ENCODE peak calls at places on chromosomes 1 and 21, in five cellular contexts. One of them, this sample, is unnamed. For H3K4me1, the result is how much of the 10 kb centered on the place peaks cover.

GRCh38 chr1:91579658-91580228 is 79.1 kb downstream of the CDC7 start:
- DNase-seq in CD8-positive, alpha-beta T cell: no peak
- DNase-seq in aorta: no peak
- DNase-seq in endodermal cell: no peak
- DNase-seq in heart left ventricle: no peak
- DNase-seq in this sample: no peak

GRCh38 chr1:9836632-9836960 is 12.8 kb upstream of the CLSTN1 start:
- DNase-seq in CD8-positive, alpha-beta T cell: no peak
- DNase-seq in aorta: no peak
- DNase-seq in endodermal cell: no peak
- DNase-seq in heart left ventricle: no peak
- DNase-seq in this sample: no peak

GRCh38 chr1:165679282-165680036 is 18.9 kb downstream of the ALDH9A1 start:
- DNase-seq in CD8-positive, alpha-beta T cell: no peak
- DNase-seq in aorta: no peak
- DNase-seq in endodermal cell: peak
- DNase-seq in heart left ventricle: no peak
- DNase-seq in this sample: no peak

GRCh38 chr1:169312084-169312954 is 55.3 kb downstream of the NME7 start:
- DNase-seq in CD8-positive, alpha-beta T cell: peak
- DNase-seq in aorta: no peak
- DNase-seq in endodermal cell: no peak
- DNase-seq in heart left ventricle: no peak
- DNase-seq in this sample: no peak

GRCh38 chr1:154743536-154744036 is 126.5 kb downstream of the KCNN3 start:
- DNase-seq in CD8-positive, alpha-beta T cell: no peak
- DNase-seq in aorta: no peak
- DNase-seq in endodermal cell: peak
- DNase-seq in heart left ventricle: no peak
- DNase-seq in this sample: peak

GRCh38 chr1:152380932-152381331 is 21.1 kb upstream of the FLG2 start:
- DNase-seq in CD8-positive, alpha-beta T cell: no peak
- DNase-seq in aorta: no peak
- DNase-seq in endodermal cell: no peak
- DNase-seq in heart left ventricle: no peak
- DNase-seq in this sample: no peak

GRCh38 chr21:46115441-46116188 is 17.7 kb downstream of the COL6A2 start:
- DNase-seq in CD8-positive, alpha-beta T cell: no peak
- DNase-seq in aorta: peak
- DNase-seq in endodermal cell: peak
- DNase-seq in heart left ventricle: peak
- DNase-seq in this sample: no peak

GRCh38 chr1:219788091-219788490 is 140.3 kb downstream of the SLC30A10 start:
- DNase-seq in CD8-positive, alpha-beta T cell: no peak
- DNase-seq in aorta: no peak
- DNase-seq in endodermal cell: no peak
- DNase-seq in heart left ventricle: no peak
- DNase-seq in this sample: no peak

GRCh38 chr1:21899972-21900371 is 37.1 kb downstream of the HSPG2 start:
- DNase-seq in CD8-positive, alpha-beta T cell: no peak
- DNase-seq in aorta: no peak
- DNase-seq in endodermal cell: no peak
- DNase-seq in heart left ventricle: no peak
- DNase-seq in this sample: no peak

GRCh38 chr1:22907528-22907927 is 65.1 kb downstream of the LACTBL1 start:
- DNase-seq in CD8-positive, alpha-beta T cell: no peak
- DNase-seq in aorta: no peak
- DNase-seq in endodermal cell: no peak
- DNase-seq in heart left ventricle: no peak
- DNase-seq in this sample: no peak

GRCh38 chr21:43340491-43341348 is 86.2 kb downstream of the SIK1 start:
- DNase-seq in CD8-positive, alpha-beta T cell: no peak
- DNase-seq in aorta: no peak
- DNase-seq in endodermal cell: peak
- DNase-seq in heart left ventricle: no peak
- DNase-seq in this sample: no peak

GRCh38 chr1:54800899-54801759 is at the start of gene TTC22:
- DNase-seq in CD8-positive, alpha-beta T cell: peak
- DNase-seq in aorta: no peak
- DNase-seq in endodermal cell: peak
- DNase-seq in heart left ventricle: no peak
- DNase-seq in this sample: peak

GRCh38 chr21:43323244-43324005 is 103.5 kb downstream of the SIK1 start:
- DNase-seq in CD8-positive, alpha-beta T cell: no peak
- DNase-seq in aorta: peak
- DNase-seq in endodermal cell: no peak
- DNase-seq in heart left ventricle: peak
- DNase-seq in this sample: peak

GRCh38 chr1:152511596-152511995 is 993 bp downstream of the LCE5A start:
- DNase-seq in CD8-positive, alpha-beta T cell: no peak
- DNase-seq in aorta: no peak
- DNase-seq in endodermal cell: no peak
- DNase-seq in heart left ventricle: no peak
- DNase-seq in this sample: no peak

GRCh38 chr1:202161151-202162048 is 998 bp upstream of the PTPN7 start:
- DNase-seq in CD8-positive, alpha-beta T cell: no peak
- DNase-seq in aorta: no peak
- DNase-seq in endodermal cell: no peak
- DNase-seq in heart left ventricle: no peak
- DNase-seq in this sample: no peak

GRCh38 chr1:202162049-202162417 is 1.6 kb upstream of the PTPN7 start:
- DNase-seq in CD8-positive, alpha-beta T cell: no peak
- DNase-seq in aorta: no peak
- DNase-seq in endodermal cell: no peak
- DNase-seq in heart left ventricle: no peak
- DNase-seq in this sample: no peak

GRCh38 chr1:202159534-202160371 is 649 bp downstream of the PTPN7 start:
- DNase-seq in CD8-positive, alpha-beta T cell: peak
- DNase-seq in aorta: no peak
- DNase-seq in endodermal cell: no peak
- DNase-seq in heart left ventricle: no peak
- DNase-seq in this sample: peak

GRCh38 chr1:202158810-202159533 is 1.4 kb downstream of the PTPN7 start:
- DNase-seq in CD8-positive, alpha-beta T cell: no peak
- DNase-seq in aorta: no peak
- DNase-seq in endodermal cell: no peak
- DNase-seq in heart left ventricle: no peak
- DNase-seq in this sample: no peak

DNA sequence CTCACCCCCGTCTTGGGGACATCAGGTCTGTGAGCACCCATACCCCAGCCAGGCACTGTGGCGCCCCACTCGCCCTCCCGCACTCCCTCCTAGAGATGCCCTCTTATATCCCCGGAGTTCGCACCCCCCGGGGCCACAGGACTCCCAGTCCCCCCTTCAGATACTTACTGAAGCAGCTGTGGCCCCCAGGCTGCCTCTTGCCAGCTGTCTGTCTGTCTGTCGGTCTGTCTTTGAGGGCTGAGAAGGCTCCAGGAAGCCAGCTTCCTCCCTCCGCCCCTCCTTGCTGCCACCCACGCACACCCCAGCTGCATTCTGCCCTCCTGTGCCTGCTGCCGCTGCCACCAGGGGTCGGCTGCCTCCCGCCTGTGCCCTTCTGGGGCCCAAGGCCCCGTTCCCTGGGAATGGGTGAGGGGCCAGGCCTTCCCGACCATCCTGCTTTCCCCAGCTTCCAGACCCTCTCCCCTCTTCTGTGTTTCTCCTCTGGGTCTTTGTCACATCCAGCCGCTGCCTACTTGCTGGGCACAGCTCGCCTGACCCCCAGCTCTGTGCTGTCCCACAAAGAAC is at the start of gene PTPN7:
- DNase-seq in CD8-positive, alpha-beta T cell: peak
- DNase-seq in aorta: peak
- DNase-seq in endodermal cell: no peak
- DNase-seq in heart left ventricle: peak
- DNase-seq in this sample: no peak
- H3K4me3 ChIP-seq in CD8-positive, alpha-beta T cell: peak
- H3K4me3 ChIP-seq in aorta: no peak
- H3K4me3 ChIP-seq in endodermal cell: no peak
- H3K4me3 ChIP-seq in heart left ventricle: no peak
- H3K4me3 ChIP-seq in this sample: no peak

DNA sequence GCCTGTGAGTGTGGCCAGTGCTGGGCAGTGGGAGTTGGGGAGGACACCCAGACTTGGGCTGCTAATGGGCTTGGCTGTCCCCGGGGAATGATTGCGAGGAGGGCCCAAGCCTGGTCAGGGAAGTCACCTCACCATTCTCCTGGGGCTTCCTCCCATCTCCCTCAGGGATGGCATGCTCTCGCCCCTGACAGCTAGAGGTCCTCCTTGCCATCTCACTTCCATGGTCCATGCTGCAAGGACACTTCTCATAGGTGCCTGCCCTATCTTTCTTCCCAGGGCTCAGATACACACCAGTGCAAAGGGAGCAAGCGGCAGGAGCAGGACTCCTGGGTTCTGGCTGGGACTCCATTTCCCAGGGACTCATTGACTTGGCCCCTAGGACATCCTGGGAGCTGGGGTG is 4.1 kb downstream of the NTRK1 start:
- DNase-seq in CD8-positive, alpha-beta T cell: no peak
- DNase-seq in aorta: no peak
- DNase-seq in endodermal cell: no peak
- DNase-seq in heart left ventricle: no peak
- DNase-seq in this sample: no peak
- H3K4me1 ChIP-seq in CD8-positive, alpha-beta T cell: under half
- H3K4me1 ChIP-seq in aorta: under half
- H3K4me1 ChIP-seq in endodermal cell: under half
- H3K4me1 ChIP-seq in heart left ventricle: under half
- H3K4me1 ChIP-seq in this sample: under half

GRCh38 chr1:230752407-230752806 is 5.2 kb downstream of the CAPN9 start:
- DNase-seq in CD8-positive, alpha-beta T cell: no peak
- DNase-seq in aorta: no peak
- DNase-seq in endodermal cell: peak
- DNase-seq in heart left ventricle: no peak
- DNase-seq in this sample: peak

GRCh38 chr1:230753586-230754251 is 6.5 kb downstream of the CAPN9 start:
- DNase-seq in CD8-positive, alpha-beta T cell: no peak
- DNase-seq in aorta: no peak
- DNase-seq in endodermal cell: peak
- DNase-seq in heart left ventricle: no peak
- DNase-seq in this sample: no peak

GRCh38 chr1:230750986-230751625 is 3.9 kb downstream of the CAPN9 start:
- DNase-seq in CD8-positive, alpha-beta T cell: no peak
- DNase-seq in aorta: no peak
- DNase-seq in endodermal cell: no peak
- DNase-seq in heart left ventricle: no peak
- DNase-seq in this sample: no peak

GRCh38 chr1:230754831-230755230 is 7.6 kb downstream of the CAPN9 start:
- DNase-seq in CD8-positive, alpha-beta T cell: no peak
- DNase-seq in aorta: peak
- DNase-seq in endodermal cell: no peak
- DNase-seq in heart left ventricle: peak
- DNase-seq in this sample: peak

GRCh38 chr1:230753191-230753585 is 6.0 kb downstream of the CAPN9 start:
- DNase-seq in CD8-positive, alpha-beta T cell: no peak
- DNase-seq in aorta: no peak
- DNase-seq in endodermal cell: no peak
- DNase-seq in heart left ventricle: no peak
- DNase-seq in this sample: no peak
- H3K4me3 ChIP-seq in CD8-positive, alpha-beta T cell: no peak
- H3K4me3 ChIP-seq in aorta: no peak
- H3K4me3 ChIP-seq in endodermal cell: no peak
- H3K4me3 ChIP-seq in heart left ventricle: no peak
- H3K4me3 ChIP-seq in this sample: no peak

GRCh38 chr1:93671090-93671743 is 10.4 kb downstream of the BCAR3 start:
- DNase-seq in CD8-positive, alpha-beta T cell: no peak
- DNase-seq in aorta: no peak
- DNase-seq in endodermal cell: peak
- DNase-seq in heart left ventricle: no peak
- DNase-seq in this sample: no peak
- H3K4me1 ChIP-seq in CD8-positive, alpha-beta T cell: under half
- H3K4me1 ChIP-seq in aorta: under half
- H3K4me1 ChIP-seq in endodermal cell: half or more
- H3K4me1 ChIP-seq in heart left ventricle: half or more
- H3K4me1 ChIP-seq in this sample: under half

DNA sequence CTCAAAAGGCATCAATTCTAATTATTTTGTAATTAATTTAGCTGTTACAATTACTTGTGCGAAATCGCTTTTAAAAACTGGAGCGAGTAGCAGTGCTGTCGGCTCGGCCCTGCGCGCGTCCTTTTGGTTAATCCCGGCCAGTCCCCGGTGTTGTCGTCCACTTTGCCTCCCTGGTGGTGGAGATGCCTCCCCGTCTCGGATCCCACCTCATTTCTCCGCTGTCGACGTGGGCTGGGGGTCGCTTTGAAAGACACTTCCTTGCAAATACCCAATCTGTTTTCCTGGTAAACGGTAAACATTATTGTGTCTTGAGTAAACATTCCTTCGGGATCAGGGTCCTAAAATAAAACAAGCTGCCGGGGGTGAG is 3.7 kb downstream of the FOXD3 start:
- DNase-seq in CD8-positive, alpha-beta T cell: no peak
- DNase-seq in aorta: no peak
- DNase-seq in endodermal cell: peak
- DNase-seq in heart left ventricle: no peak
- DNase-seq in this sample: no peak
- H3K4me3 ChIP-seq in CD8-positive, alpha-beta T cell: no peak
- H3K4me3 ChIP-seq in aorta: no peak
- H3K4me3 ChIP-seq in endodermal cell: no peak
- H3K4me3 ChIP-seq in heart left ventricle: no peak
- H3K4me3 ChIP-seq in this sample: no peak

GRCh38 chr1:111214884-111215283 is 12.6 kb upstream of the CHI3L2 start:
- DNase-seq in CD8-positive, alpha-beta T cell: no peak
- DNase-seq in aorta: no peak
- DNase-seq in endodermal cell: no peak
- DNase-seq in heart left ventricle: no peak
- DNase-seq in this sample: no peak

GRCh38 chr1:111218947-111219346 is 8.6 kb upstream of the CHI3L2 start:
- DNase-seq in CD8-positive, alpha-beta T cell: no peak
- DNase-seq in aorta: no peak
- DNase-seq in endodermal cell: no peak
- DNase-seq in heart left ventricle: no peak
- DNase-seq in this sample: no peak

GRCh38 chr1:111217183-111217910 is 10.2 kb upstream of the CHI3L2 start:
- DNase-seq in CD8-positive, alpha-beta T cell: no peak
- DNase-seq in aorta: no peak
- DNase-seq in endodermal cell: no peak
- DNase-seq in heart left ventricle: no peak
- DNase-seq in this sample: no peak

GRCh38 chr1:111214086-111214801 is 13.3 kb upstream of the CHI3L2 start:
- DNase-seq in CD8-positive, alpha-beta T cell: no peak
- DNase-seq in aorta: no peak
- DNase-seq in endodermal cell: no peak
- DNase-seq in heart left ventricle: no peak
- DNase-seq in this sample: no peak

GRCh38 chr1:111216751-111217150 is 10.8 kb upstream of the CHI3L2 start:
- DNase-seq in CD8-positive, alpha-beta T cell: no peak
- DNase-seq in aorta: no peak
- DNase-seq in endodermal cell: no peak
- DNase-seq in heart left ventricle: no peak
- DNase-seq in this sample: no peak
- H3K4me1 ChIP-seq in CD8-positive, alpha-beta T cell: half or more
- H3K4me1 ChIP-seq in aorta: under half
- H3K4me1 ChIP-seq in endodermal cell: under half
- H3K4me1 ChIP-seq in heart left ventricle: under half
- H3K4me1 ChIP-seq in this sample: under half

GRCh38 chr1:161013591-161014513 is 7.1 kb downstream of the F11R start:
- DNase-seq in CD8-positive, alpha-beta T cell: peak
- DNase-seq in aorta: peak
- DNase-seq in endodermal cell: peak
- DNase-seq in heart left ventricle: peak
- DNase-seq in this sample: peak
- H3K4me3 ChIP-seq in CD8-positive, alpha-beta T cell: peak
- H3K4me3 ChIP-seq in aorta: no peak
- H3K4me3 ChIP-seq in endodermal cell: no peak
- H3K4me3 ChIP-seq in heart left ventricle: no peak
- H3K4me3 ChIP-seq in this sample: no peak